ENCODE peak calls at places on chromosomes 3 and 15, in eight cellular contexts. V is heart left ventricle; N is hippocampal formation; C is CD8-positive, alpha-beta T cell; J is nephron progenitor cell; P is caudate nucleus; F is CD8-positive, alpha-beta memory T cell; H is GM03348. R is an unnamed sample.
A peak's percentile ranks its signal among the peaks of the same experiment; 100 is the strongest.

GRCh38 chr3:40876019-40876418 is 323.3 kb upstream of the CTNNB1 start:
- DNase-seq in V (no peak), N (no peak), C (no peak), J (no peak), P (no peak), F (no peak), H (no peak), R (no peak)

GRCh38 chr3:58306662-58307286 is 454 bp downstream of the HTD2 start:
- DNase-seq in V (peak; percentile 47), N (no peak), C (peak; percentile 26), J (peak; percentile 40), P (peak; percentile 64), F (peak; percentile 6), H (peak; percentile 41), R (no peak)

GRCh38 chr3:81793410-81793809 is 32.0 kb upstream of the GBE1 start:
- DNase-seq in V (no peak), N (no peak), C (no peak), J (no peak), P (no peak), F (no peak), H (no peak), R (no peak)

GRCh38 chr3:149375164-149375823 is 2.2 kb downstream of the TM4SF1 start:
- DNase-seq in V (no peak), N (no peak), C (no peak), J (no peak), P (no peak), F (no peak), H (no peak), R (no peak)

GRCh38 chr3:147297756-147298155 is 108.6 kb downstream of the ZIC4 start:
- DNase-seq in V (no peak), N (no peak), C (no peak), J (no peak), P (no peak), F (no peak), H (no peak), R (no peak)

GRCh38 chr3:125055913-125056705 is at the start of gene HEG1:
- DNase-seq in V (peak; percentile 96), N (peak; percentile 72), C (peak; percentile 77), J (peak; percentile 83), P (peak; percentile 87), F (peak; percentile 69), H (peak; percentile 95), R (peak; percentile 75)

GRCh38 chr15:101374326-101374725 is 79.3 kb upstream of the SNRPA1 start:
- DNase-seq in V (no peak), N (no peak), C (no peak), J (no peak), P (no peak), F (no peak), H (no peak), R (no peak)

GRCh38 chr15:66798426-66799061 is 96.5 kb downstream of the SMAD6 start:
- DNase-seq in V (no peak), N (no peak), C (no peak), J (no peak), P (no peak), F (no peak), H (peak; percentile 78), R (no peak)

GRCh38 chr3:127044996-127045395 is 62.1 kb downstream of the PLXNA1 start:
- DNase-seq in V (peak; percentile 20), N (no peak), C (no peak), J (no peak), P (no peak), F (no peak), H (no peak), R (peak; percentile 42)

GRCh38 chr15:75214293-75215096 is 12.8 kb downstream of the C15orf39 start:
- DNase-seq in V (no peak), N (no peak), C (no peak), J (no peak), P (no peak), F (no peak), H (no peak), R (no peak)

R was measured in A673.